ENCODE peak calls at places on chromosome 13, in six cellular contexts. Y, V, M, S, R and B are unnamed samples.

GRCh38 chr13:76646946-76647345 is 239.3 kb downstream of the KCTD12 start:
- DNase-seq in Y (no peak), V (no peak), M (no peak), S (no peak), R (no peak), B (no peak)

GRCh38 chr13:60701919-60702318 is 304.9 kb downstream of the TDRD3 start:
- DNase-seq in Y (no peak), V (no peak), M (no peak), S (no peak), R (no peak), B (no peak)

GRCh38 chr13:80742027-80742426 is 401.1 kb upstream of the SPRY2 start:
- DNase-seq in Y (no peak), V (no peak), M (no peak), S (no peak), R (no peak), B (no peak)

GRCh38 chr13:51960766-51961165 is 50.5 kb downstream of the ATP7B start:
- DNase-seq in Y (no peak), V (no peak), M (no peak), S (no peak), R (no peak), B (no peak)

GRCh38 chr13:110509478-110509926 is 52.0 kb downstream of the RAB20 start:
- DNase-seq in Y (peak; percentile 64), V (no peak), M (no peak), S (no peak), R (no peak), B (no peak)

GRCh38 chr13:46354143-46355087 is 32.6 kb downstream of the RUBCNL start:
- DNase-seq in Y (no peak), V (peak; percentile 85), M (no peak), S (no peak), R (no peak), B (peak; percentile 94)

GRCh38 chr13:52160053-52160452 is 656 bp upstream of the NEK3 start:
- DNase-seq in Y (no peak), V (no peak), M (no peak), S (no peak), R (no peak), B (no peak)

GRCh38 chr13:23889598-23890224 is 511 bp upstream of the MIPEP start:
- DNase-seq in Y (no peak), V (no peak), M (no peak), S (no peak), R (no peak), B (no peak)

GRCh38 chr13:110915874-110916670 is 1.2 kb upstream of the ANKRD10 start:
- DNase-seq in Y (no peak), V (peak; percentile 78), M (no peak), S (no peak), R (no peak), B (no peak)

GRCh38 chr13:45121421-45121820 is 1.1 kb downstream of the GTF2F2 start:
- DNase-seq in Y (no peak), V (peak; percentile 46), M (no peak), S (no peak), R (no peak), B (peak; percentile 39)
- TF ChIP-seq CTCF in Y (no peak), V (peak; percentile 12), M (no peak), S (no peak), R (no peak), B (peak; percentile 38)

GRCh38 chr13:35255241-35255640 is 221.2 kb downstream of the MAB21L1 start:
- DNase-seq in Y (peak; percentile 23), V (no peak), M (no peak), S (no peak), R (no peak), B (no peak)
- H3K4me3 ChIP-seq in Y (no peak overlapping the region), V (no peak overlapping the region), M (no peak overlapping the region), S (no peak overlapping the region), R (no peak overlapping the region), B (no peak overlapping the region)

DNA sequence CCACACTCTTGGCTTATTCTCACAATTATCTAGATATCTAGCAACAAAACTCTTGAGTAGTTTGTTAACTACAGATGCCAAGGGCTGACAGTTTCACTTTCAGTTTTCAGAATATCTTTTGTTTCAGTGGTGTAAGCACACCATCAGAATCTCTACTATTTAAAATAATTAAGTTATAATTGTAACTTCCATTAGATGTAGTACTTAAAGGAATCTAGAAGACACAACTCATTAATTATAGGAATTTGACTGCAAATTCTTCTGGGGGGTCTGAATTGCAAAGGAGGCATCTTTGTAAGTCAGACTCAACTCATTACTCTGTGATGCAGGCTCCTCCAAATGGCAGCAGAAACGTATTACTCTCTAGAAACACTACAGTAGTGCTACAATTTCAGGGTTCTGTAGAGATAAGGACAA is 44.9 kb upstream of the USPL1 start:
- DNase-seq in Y (no peak), V (peak; percentile 67), M (no peak), S (no peak), R (no peak), B (no peak)
- TF ChIP-seq CTCF in Y (no peak), V (peak; percentile 22), M (peak; percentile 8), S (no peak), R (peak; percentile 18), B (peak; percentile 32)

DNA sequence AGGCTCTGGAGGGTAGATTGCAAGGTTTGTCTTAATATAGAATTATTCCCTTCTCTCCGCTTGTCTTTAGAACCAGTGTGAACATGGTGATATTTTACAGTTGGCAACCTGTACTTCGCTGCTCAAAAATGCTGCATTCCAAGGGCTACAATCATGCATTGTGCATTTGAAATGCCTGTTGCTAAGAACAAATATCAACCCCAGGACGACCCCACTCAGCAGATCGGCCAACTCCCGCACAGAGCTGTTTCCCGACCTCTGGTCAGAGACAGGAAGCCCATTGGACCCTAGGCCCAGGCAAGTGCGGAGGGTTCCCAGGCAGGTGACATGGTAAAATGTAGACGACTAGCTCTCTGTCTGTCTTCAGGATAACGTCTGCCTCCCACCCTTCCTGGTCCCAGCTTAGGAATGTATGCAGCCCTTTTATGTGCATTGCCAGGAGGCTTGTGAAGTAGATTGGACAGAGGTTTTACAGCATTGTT is 263.5 kb downstream of the FOXO1 start:
- DNase-seq in Y (no peak), V (peak; percentile 91), M (no peak), S (no peak), R (peak; percentile 52), B (peak; percentile 70)
- H3K4me3 ChIP-seq in Y (no peak overlapping the region), V (no peak overlapping the region), M (no peak overlapping the region), S (no peak overlapping the region), R (no peak overlapping the region), B (no peak overlapping the region)

GRCh38 chr13:66492479-66492878 is 737.7 kb downstream of the PCDH9 start:
- DNase-seq in Y (no peak), V (no peak), M (no peak), S (no peak), R (no peak), B (no peak)
- TF ChIP-seq CTCF in Y (no peak), V (peak; percentile 18), M (peak; percentile 27), S (no peak), R (no peak), B (no peak)

GRCh38 chr13:113169277-113170272 is 11.1 kb downstream of the PROZ start:
- DNase-seq in Y (peak; percentile 51), V (no peak), M (no peak), S (no peak), R (no peak), B (no peak)
- H3K4me3 ChIP-seq in Y (no peak overlapping the region), V (no peak overlapping the region), M (no peak overlapping the region), S (no peak overlapping the region), R (no peak overlapping the region), B (no peak overlapping the region)

DNA sequence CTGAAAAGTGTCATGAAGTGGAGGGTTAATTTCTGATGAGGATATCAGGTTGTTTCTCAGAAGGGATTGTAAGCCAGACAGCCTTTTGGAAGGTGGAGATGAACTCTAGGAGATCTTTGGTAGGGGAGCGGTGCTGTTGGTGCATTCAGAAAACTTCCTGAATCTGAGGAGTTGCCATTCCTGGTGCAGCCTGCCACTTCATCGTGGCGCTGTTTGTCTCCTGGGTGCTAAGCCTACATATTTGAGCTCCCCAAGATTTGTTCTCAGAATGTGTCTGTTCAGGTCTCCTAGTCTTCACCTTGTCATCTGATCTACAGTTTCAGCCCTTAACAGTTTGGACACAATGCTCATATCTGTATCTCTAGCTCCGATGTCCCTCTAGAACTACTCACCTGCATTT is 285.6 kb downstream of the MTUS2 start:
- DNase-seq in Y (no peak), V (no peak), M (no peak), S (no peak), R (no peak), B (no peak)
- TF ChIP-seq CTCF in Y (no peak), V (no peak), M (no peak), S (no peak), R (no peak), B (no peak)

DNA sequence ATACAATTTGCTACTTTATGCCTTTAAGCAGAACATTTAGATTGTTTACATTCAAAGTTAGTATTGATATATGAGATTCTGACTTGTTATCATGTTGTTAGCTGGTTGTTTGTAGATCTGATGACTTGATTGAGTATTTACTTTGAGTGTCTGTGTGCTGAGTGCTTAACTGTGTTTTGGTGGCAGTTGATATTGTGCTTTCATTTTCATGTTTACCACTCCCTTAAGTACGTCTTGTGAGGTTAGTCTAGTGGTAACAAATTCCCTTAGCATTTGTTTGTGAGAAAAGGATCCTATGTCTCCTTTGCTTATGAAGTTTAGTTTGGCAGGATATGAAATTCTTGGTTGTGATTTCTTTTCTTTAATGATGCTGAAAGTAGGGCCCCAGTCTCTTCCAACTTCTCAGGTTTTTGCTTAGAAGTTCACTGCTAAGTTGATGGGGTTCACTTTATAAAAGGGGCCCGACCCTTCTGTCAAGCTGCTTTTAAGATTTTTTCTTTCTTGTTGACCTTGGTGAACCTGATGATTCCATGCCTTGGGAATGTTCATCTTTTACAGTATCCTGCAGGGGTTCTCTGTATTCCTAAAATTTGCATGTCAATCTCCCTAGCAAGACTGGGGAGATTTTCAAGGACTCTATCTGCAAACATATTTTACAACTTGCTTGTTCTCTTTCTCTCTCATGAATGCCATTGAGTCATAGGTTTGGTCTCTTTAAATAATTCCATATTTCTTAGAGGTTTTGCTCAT is 1095.4 kb upstream of the PCDH20 start:
- DNase-seq in Y (no peak), V (no peak), M (no peak), S (no peak), R (no peak), B (no peak)
- H3K4me3 ChIP-seq in Y (no peak overlapping the region), V (no peak overlapping the region), M (no peak overlapping the region), S (no peak overlapping the region), R (no peak overlapping the region), B (no peak overlapping the region)